ENCODE peak calls at places on chromosome 10, in six cellular contexts. One of them, this sample, is unnamed.

GRCh38 chr10:121380211-121380610 is 218.0 kb downstream of the FGFR2 start:
- DNase-seq in dorsolateral prefrontal cortex: no peak
- DNase-seq in pancreas: no peak
- DNase-seq in uterus: no peak
- DNase-seq in mesothelial cell of epicardium: no peak
- DNase-seq in SK-N-SH: peak
- DNase-seq in this sample: no peak

GRCh38 chr10:32459072-32459703 is 13.2 kb downstream of the CCDC7 start:
- DNase-seq in pancreas: no peak
- DNase-seq in uterus: no peak
- DNase-seq in dorsolateral prefrontal cortex: no peak
- DNase-seq in SK-N-SH: no peak
- DNase-seq in mesothelial cell of epicardium: no peak
- DNase-seq in this sample: no peak

GRCh38 chr10:126459878-126460481 is 71.7 kb upstream of the ADAM12 start:
- DNase-seq in dorsolateral prefrontal cortex: no peak
- DNase-seq in mesothelial cell of epicardium: no peak
- DNase-seq in SK-N-SH: no peak
- DNase-seq in uterus: no peak
- DNase-seq in pancreas: no peak
- DNase-seq in this sample: peak

GRCh38 chr10:68047554-68048327 is 27.3 kb downstream of the HERC4 start:
- DNase-seq in SK-N-SH: no peak
- DNase-seq in mesothelial cell of epicardium: no peak
- DNase-seq in pancreas: no peak
- DNase-seq in dorsolateral prefrontal cortex: no peak
- DNase-seq in uterus: no peak
- DNase-seq in this sample: no peak

GRCh38 chr10:89207181-89207800 is at the start of gene CH25H:
- DNase-seq in uterus: peak
- DNase-seq in dorsolateral prefrontal cortex: peak
- DNase-seq in mesothelial cell of epicardium: peak
- DNase-seq in pancreas: peak
- DNase-seq in SK-N-SH: peak
- DNase-seq in this sample: peak

GRCh38 chr10:114499630-114500190 is 95.4 kb upstream of the AFAP1L2 start:
- DNase-seq in mesothelial cell of epicardium: no peak
- DNase-seq in uterus: no peak
- DNase-seq in SK-N-SH: no peak
- DNase-seq in pancreas: no peak
- DNase-seq in dorsolateral prefrontal cortex: no peak
- DNase-seq in this sample: peak

GRCh38 chr10:86585037-86585725 is 63.6 kb upstream of the WAPL start:
- DNase-seq in pancreas: peak
- DNase-seq in uterus: peak
- DNase-seq in dorsolateral prefrontal cortex: peak
- DNase-seq in SK-N-SH: peak
- DNase-seq in mesothelial cell of epicardium: peak
- DNase-seq in this sample: peak

GRCh38 chr10:57890691-57891090 is 377.0 kb downstream of the IPMK start:
- DNase-seq in mesothelial cell of epicardium: no peak
- DNase-seq in dorsolateral prefrontal cortex: no peak
- DNase-seq in uterus: no peak
- DNase-seq in SK-N-SH: no peak
- DNase-seq in pancreas: no peak
- DNase-seq in this sample: no peak

GRCh38 chr10:87635498-87636312 is 24.0 kb upstream of the PAPSS2 start:
- DNase-seq in pancreas: no peak
- DNase-seq in mesothelial cell of epicardium: no peak
- DNase-seq in dorsolateral prefrontal cortex: no peak
- DNase-seq in uterus: no peak
- DNase-seq in SK-N-SH: no peak
- DNase-seq in this sample: peak

GRCh38 chr10:131745591-131745990 is 155.2 kb upstream of the PPP2R2D start:
- DNase-seq in SK-N-SH: no peak
- DNase-seq in dorsolateral prefrontal cortex: no peak
- DNase-seq in uterus: no peak
- DNase-seq in mesothelial cell of epicardium: no peak
- DNase-seq in pancreas: no peak
- DNase-seq in this sample: no peak

GRCh38 chr10:99534939-99535763 is 2.4 kb downstream of the NKX2-3 start:
- DNase-seq in mesothelial cell of epicardium: no peak
- DNase-seq in uterus: no peak
- DNase-seq in pancreas: no peak
- DNase-seq in dorsolateral prefrontal cortex: no peak
- DNase-seq in SK-N-SH: peak
- DNase-seq in this sample: no peak

GRCh38 chr10:9244880-9245279 is 1190.4 kb downstream of the GATA3 start:
- DNase-seq in SK-N-SH: no peak
- DNase-seq in uterus: no peak
- DNase-seq in dorsolateral prefrontal cortex: no peak
- DNase-seq in pancreas: no peak
- DNase-seq in mesothelial cell of epicardium: no peak
- DNase-seq in this sample: no peak

GRCh38 chr10:34523017-34523767 is 291.9 kb downstream of the PARD3 start:
- DNase-seq in dorsolateral prefrontal cortex: no peak
- DNase-seq in mesothelial cell of epicardium: no peak
- DNase-seq in pancreas: no peak
- DNase-seq in uterus: no peak
- DNase-seq in SK-N-SH: no peak
- DNase-seq in this sample: peak

GRCh38 chr10:86450806-86451603 is 70.6 kb downstream of the WAPL start:
- DNase-seq in dorsolateral prefrontal cortex: no peak
- DNase-seq in SK-N-SH: no peak
- DNase-seq in pancreas: no peak
- DNase-seq in mesothelial cell of epicardium: no peak
- DNase-seq in uterus: no peak
- DNase-seq in this sample: no peak

GRCh38 chr10:974038-974784 is 14.0 kb upstream of the GTPBP4 start:
- DNase-seq in SK-N-SH: no peak
- DNase-seq in dorsolateral prefrontal cortex: no peak
- DNase-seq in pancreas: no peak
- DNase-seq in uterus: no peak
- DNase-seq in mesothelial cell of epicardium: no peak
- DNase-seq in this sample: no peak

GRCh38 chr10:63437334-63437949 is 28.3 kb downstream of the JMJD1C start:
- DNase-seq in uterus: no peak
- DNase-seq in mesothelial cell of epicardium: no peak
- DNase-seq in pancreas: no peak
- DNase-seq in SK-N-SH: no peak
- DNase-seq in dorsolateral prefrontal cortex: no peak
- DNase-seq in this sample: no peak

GRCh38 chr10:1600861-1601260 is 136.5 kb downstream of the ADARB2 start:
- DNase-seq in uterus: no peak
- DNase-seq in mesothelial cell of epicardium: no peak
- DNase-seq in SK-N-SH: no peak
- DNase-seq in pancreas: no peak
- DNase-seq in dorsolateral prefrontal cortex: no peak
- DNase-seq in this sample: peak

GRCh38 chr10:123858039-123858740 is 33.4 kb downstream of the CPXM2 start:
- DNase-seq in SK-N-SH: peak
- DNase-seq in pancreas: no peak
- DNase-seq in dorsolateral prefrontal cortex: no peak
- DNase-seq in mesothelial cell of epicardium: no peak
- DNase-seq in uterus: no peak
- DNase-seq in this sample: no peak

GRCh38 chr10:46540412-46541016 is 15.9 kb downstream of the GPRIN2 start:
- DNase-seq in dorsolateral prefrontal cortex: no peak
- DNase-seq in pancreas: peak
- DNase-seq in mesothelial cell of epicardium: no peak
- DNase-seq in SK-N-SH: no peak
- DNase-seq in uterus: peak
- DNase-seq in this sample: no peak

GRCh38 chr10:46541735-46542566 is 14.5 kb downstream of the GPRIN2 start:
- DNase-seq in SK-N-SH: peak
- DNase-seq in mesothelial cell of epicardium: no peak
- DNase-seq in pancreas: peak
- DNase-seq in uterus: no peak
- DNase-seq in dorsolateral prefrontal cortex: peak
- DNase-seq in this sample: no peak

GRCh38 chr10:46539596-46540411 is 16.7 kb downstream of the GPRIN2 start:
- DNase-seq in SK-N-SH: no peak
- DNase-seq in pancreas: peak
- DNase-seq in uterus: peak
- DNase-seq in dorsolateral prefrontal cortex: no peak
- DNase-seq in mesothelial cell of epicardium: no peak
- DNase-seq in this sample: no peak

GRCh38 chr10:46542567-46543323 is 13.7 kb downstream of the GPRIN2 start:
- DNase-seq in uterus: peak
- DNase-seq in mesothelial cell of epicardium: peak
- DNase-seq in pancreas: peak
- DNase-seq in SK-N-SH: no peak
- DNase-seq in dorsolateral prefrontal cortex: peak
- DNase-seq in this sample: no peak

DNA sequence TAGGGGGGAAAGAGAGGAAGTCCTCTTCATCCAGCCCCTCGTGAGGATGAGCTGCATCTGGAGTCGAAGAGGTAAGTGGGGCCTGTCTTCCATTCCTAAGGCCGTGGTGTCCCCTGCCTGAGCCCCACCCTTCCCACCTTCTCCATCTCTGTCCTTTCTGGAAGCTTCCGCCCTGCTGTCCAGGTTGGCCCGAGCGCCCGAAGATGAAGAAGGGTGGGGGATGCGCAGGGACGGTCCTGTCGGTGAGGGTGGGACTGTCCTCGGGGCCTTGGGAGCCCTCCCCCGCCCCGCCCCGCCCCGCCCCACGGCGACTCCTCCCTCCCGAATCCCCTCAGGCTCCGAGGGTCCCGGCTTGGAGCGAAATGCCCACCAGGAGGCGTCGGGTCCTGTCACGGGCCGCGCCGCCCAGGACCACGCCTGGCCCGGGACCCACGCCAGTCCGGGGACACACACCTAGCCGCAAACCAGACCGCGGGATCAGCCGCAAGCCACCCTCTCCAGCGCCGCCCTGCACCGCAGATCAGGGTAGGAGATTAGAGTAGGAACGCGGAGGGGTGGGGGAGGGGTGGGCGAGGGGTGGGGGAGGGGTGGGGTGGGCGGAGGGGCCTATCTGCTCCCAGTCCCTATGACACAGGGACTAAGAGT is 15.3 kb downstream of the GPRIN2 start:
- DNase-seq in dorsolateral prefrontal cortex: peak
- DNase-seq in uterus: peak
- DNase-seq in mesothelial cell of epicardium: peak
- DNase-seq in pancreas: peak
- DNase-seq in SK-N-SH: peak
- DNase-seq in this sample: no peak
- TF ChIP-seq CTCF in dorsolateral prefrontal cortex: no peak
- TF ChIP-seq CTCF in uterus: no peak
- TF ChIP-seq CTCF in mesothelial cell of epicardium: peak
- TF ChIP-seq CTCF in pancreas: no peak
- TF ChIP-seq CTCF in SK-N-SH: no peak
- TF ChIP-seq CTCF in this sample: no peak

GRCh38 chr10:20858292-20859124 is 38.6 kb downstream of the NEBL start:
- DNase-seq in mesothelial cell of epicardium: no peak
- DNase-seq in uterus: no peak
- DNase-seq in pancreas: no peak
- DNase-seq in dorsolateral prefrontal cortex: no peak
- DNase-seq in SK-N-SH: peak
- DNase-seq in this sample: peak
- TF ChIP-seq CTCF in mesothelial cell of epicardium: peak
- TF ChIP-seq CTCF in uterus: no peak
- TF ChIP-seq CTCF in pancreas: peak
- TF ChIP-seq CTCF in dorsolateral prefrontal cortex: peak
- TF ChIP-seq CTCF in SK-N-SH: peak
- TF ChIP-seq CTCF in this sample: peak

DNA sequence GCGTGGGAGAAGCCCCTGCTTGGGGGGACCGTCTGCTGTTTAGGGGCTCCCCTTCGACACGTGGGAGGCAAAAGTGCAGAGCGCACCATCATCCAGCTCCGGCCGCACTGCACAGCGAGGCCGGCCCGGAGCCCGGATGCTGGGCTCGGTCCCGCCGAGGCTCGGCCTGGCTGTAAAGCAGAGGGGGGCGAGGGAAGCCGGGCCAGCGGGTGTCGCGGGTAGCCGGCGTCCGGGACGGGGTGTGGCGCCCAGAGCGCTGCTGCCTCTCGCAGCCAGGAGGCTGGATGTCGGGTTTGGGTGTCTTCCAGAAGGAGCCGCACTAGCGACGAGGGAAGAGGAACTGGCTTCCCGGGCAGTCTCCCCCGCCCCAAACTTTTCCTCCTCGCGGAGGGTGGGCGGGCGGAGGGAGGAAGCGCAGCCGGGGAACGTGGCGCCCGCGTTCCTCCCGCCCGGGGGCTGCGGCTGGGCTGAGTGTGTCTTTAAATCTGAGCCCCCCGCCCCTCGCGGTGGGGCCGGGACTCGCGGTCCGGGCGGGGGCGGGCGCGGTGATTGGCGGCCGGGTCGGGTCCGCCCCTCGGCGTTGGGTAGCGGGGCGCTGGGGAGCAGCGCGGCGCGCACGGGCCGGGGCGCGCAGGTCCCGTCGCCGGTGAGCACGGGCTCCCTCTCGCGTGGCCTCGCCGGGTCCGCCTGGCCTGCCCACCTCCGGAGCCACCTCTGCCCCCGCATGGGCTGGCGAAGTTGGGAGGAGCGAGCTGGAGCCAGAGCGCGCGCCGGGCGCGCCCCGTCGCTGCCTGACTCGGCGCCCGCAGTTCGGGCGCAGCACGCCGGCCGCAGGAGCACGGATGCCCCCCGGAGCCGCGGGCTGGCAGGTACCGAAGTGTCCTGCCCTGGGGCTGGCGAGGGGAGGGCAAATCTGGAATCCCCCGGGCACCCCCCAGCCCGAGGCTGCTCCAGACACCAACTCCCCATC is at the start of gene PALD1:
- DNase-seq in pancreas: peak
- DNase-seq in uterus: peak
- DNase-seq in mesothelial cell of epicardium: peak
- DNase-seq in dorsolateral prefrontal cortex: no peak
- DNase-seq in SK-N-SH: peak
- DNase-seq in this sample: peak
- TF ChIP-seq CTCF in pancreas: no peak
- TF ChIP-seq CTCF in uterus: no peak
- TF ChIP-seq CTCF in mesothelial cell of epicardium: no peak
- TF ChIP-seq CTCF in dorsolateral prefrontal cortex: no peak
- TF ChIP-seq CTCF in SK-N-SH: no peak
- TF ChIP-seq CTCF in this sample: no peak

DNA sequence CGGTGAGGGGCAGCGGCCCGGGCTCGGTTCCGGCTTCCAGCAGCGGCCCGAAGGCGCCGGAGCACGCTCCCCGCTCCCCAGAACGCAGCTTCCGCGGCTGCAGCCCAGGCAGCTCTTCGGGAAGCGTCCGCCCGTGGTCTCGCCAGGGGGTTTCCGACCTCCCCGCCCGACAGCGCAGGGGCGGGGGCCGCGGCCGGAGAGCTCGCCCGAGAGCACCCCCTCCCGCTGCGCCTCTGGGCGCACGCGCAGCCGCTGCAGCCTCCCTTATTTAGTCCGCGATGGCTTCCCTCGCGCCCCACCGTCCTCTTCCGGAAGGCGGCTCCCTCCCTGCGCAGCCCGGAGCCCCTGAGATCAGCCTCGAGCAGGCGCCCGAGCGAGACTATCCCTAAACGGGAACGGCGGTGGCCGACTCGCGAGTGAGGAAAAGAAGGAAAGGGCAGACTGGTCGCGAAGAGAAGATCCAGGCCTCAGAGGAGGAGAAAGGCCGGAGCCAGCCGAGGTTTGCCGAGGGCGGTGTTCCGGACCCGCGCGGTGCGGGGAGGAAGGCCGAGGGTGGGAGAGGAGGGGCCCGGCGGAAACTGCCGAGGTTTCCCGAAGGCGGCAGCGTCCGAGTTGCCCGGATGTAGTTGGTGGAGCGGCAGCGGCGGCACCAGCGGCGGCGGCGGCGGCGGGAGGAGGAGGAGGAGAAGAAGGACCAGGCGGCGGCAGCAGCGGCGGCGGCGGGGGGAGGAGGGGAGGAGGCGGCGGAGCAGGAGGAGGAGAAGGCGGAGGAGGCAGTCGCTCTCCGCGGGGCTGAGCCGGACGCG is at the start of gene WAC:
- DNase-seq in pancreas: peak
- DNase-seq in dorsolateral prefrontal cortex: peak
- DNase-seq in mesothelial cell of epicardium: peak
- DNase-seq in uterus: peak
- DNase-seq in SK-N-SH: peak
- DNase-seq in this sample: peak
- TF ChIP-seq CTCF in pancreas: no peak
- TF ChIP-seq CTCF in dorsolateral prefrontal cortex: no peak
- TF ChIP-seq CTCF in mesothelial cell of epicardium: no peak
- TF ChIP-seq CTCF in uterus: no peak
- TF ChIP-seq CTCF in SK-N-SH: no peak
- TF ChIP-seq CTCF in this sample: peak

This sample was measured in MCF 10A.